ENCODE peak calls at places on chromosomes 7 and 10, in four cellular contexts. F, C, E and W are unnamed samples.

GRCh38 chr10:132541601-132542011 is 4.0 kb downstream of the INPP5A start:
- DNase-seq in E (no peak), F (no peak), C (no peak), W (no peak)

GRCh38 chr10:59709472-59710125 is at the start of gene SLC16A9:
- DNase-seq in C (peak), E (peak), F (peak), W (no peak)

GRCh38 chr7:127847641-127848040 is 183.6 kb downstream of the LRRC4 start:
- DNase-seq in E (no peak), F (no peak), C (no peak), W (no peak)

GRCh38 chr10:102233997-102234396 is 7.3 kb downstream of the PITX3 start:
- DNase-seq in E (no peak), F (no peak), C (no peak), W (no peak)

GRCh38 chr10:27527597-27528295 is 23.6 kb downstream of the RAB18 start:
- DNase-seq in E (no peak), C (no peak), F (no peak), W (no peak)

GRCh38 chr7:144134116-144134515 is 11.1 kb downstream of the OR2A14 start:
- DNase-seq in C (no peak), F (no peak), E (no peak), W (no peak)

GRCh38 chr7:123916240-123916724 is 8.8 kb upstream of the SPAM1 start:
- DNase-seq in C (no peak), E (no peak), F (peak), W (peak)

GRCh38 chr7:132317856-132318255 is 258.4 kb downstream of the PLXNA4 start:
- DNase-seq in F (no peak), E (no peak), C (no peak), W (no peak)

GRCh38 chr10:19638173-19638872 is 177.9 kb upstream of the PLXDC2 start:
- DNase-seq in E (no peak), F (peak), C (no peak), W (no peak)

GRCh38 chr7:149706398-149706797 is 67.0 kb downstream of the ZNF467 start:
- DNase-seq in C (no peak), F (no peak), E (no peak), W (no peak)

GRCh38 chr10:125155101-125155500 is 5.3 kb downstream of the CTBP2 start:
- DNase-seq in E (no peak), F (no peak), C (no peak), W (no peak)

GRCh38 chr10:125155669-125156068 is 4.7 kb downstream of the CTBP2 start:
- DNase-seq in E (no peak), C (no peak), F (no peak), W (no peak)

GRCh38 chr10:125156196-125156595 is 4.2 kb downstream of the CTBP2 start:
- DNase-seq in C (no peak), F (no peak), E (no peak), W (no peak)

GRCh38 chr10:125157473-125157865 is 2.9 kb downstream of the CTBP2 start:
- DNase-seq in C (peak), E (no peak), F (no peak), W (no peak)

DNA sequence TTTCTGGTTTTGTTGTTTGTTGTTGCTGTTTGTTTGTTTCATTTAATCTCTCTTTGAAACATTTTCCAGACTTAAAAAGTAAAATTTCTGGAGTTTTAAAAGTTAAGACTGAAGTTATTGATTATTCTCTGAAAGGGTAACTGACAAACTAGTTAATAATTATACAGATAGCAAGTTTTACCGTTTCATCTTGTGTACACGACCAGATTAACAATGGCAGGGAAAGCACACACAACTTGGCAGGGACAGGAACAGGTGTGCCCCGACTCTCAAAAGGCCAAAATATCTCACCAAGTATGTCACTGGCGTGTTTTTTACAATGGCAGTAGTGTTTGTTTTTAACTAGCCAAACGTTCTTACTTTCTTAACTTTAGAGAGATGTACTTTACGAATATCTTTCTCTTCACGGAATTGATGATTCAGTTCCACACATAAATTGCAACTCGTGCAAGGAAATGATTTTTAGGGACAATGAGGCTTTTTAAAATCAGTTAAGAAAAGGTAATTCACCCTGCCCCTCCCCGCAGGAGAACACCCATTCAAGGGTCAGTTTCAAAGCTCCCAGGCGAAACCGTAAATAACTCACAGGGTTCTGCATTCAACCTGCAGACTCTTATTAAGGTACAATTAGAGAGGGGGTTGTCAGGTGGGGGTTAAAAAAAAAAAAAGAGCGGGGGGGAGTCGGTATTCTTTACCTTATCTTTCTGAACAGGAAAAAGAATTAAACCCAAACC is 3.5 kb downstream of the CTBP2 start:
- DNase-seq in F (no peak), C (peak), E (no peak), W (no peak)
- H3K4me3 ChIP-seq in F (no peak), C (peak), E (no peak), W (no peak)

GRCh38 chr10:114320249-114321116 is 81.4 kb downstream of the VWA2 start:
- DNase-seq in C (peak), E (no peak), F (no peak), W (no peak)
- TF ChIP-seq SUZ12 in C (no peak), E (no peak), F (no peak), W (no peak)

GRCh38 chr10:96606216-96606615 is 19.4 kb upstream of the TM9SF3 start:
- DNase-seq in C (no peak), E (no peak), F (no peak), W (no peak)
- H3K4me3 ChIP-seq in C (no peak), E (no peak), F (no peak), W (no peak)

GRCh38 chr7:38795596-38795995 is 113.4 kb downstream of the VPS41 start:
- DNase-seq in E (no peak), F (no peak), C (no peak), W (no peak)

GRCh38 chr7:38801786-38802185 is 107.2 kb downstream of the VPS41 start:
- DNase-seq in E (no peak), C (no peak), F (no peak), W (no peak)

GRCh38 chr7:38798552-38799267 is 110.3 kb downstream of the VPS41 start:
- DNase-seq in E (no peak), C (peak), F (no peak), W (peak)

GRCh38 chr7:38796636-38797501 is 112.1 kb downstream of the VPS41 start:
- DNase-seq in F (peak), E (peak), C (peak), W (peak)
- TF ChIP-seq SUZ12 in F (no peak), E (no peak), C (no peak), W (no peak)

GRCh38 chr7:100580466-100581283 is 5.3 kb downstream of the LRCH4 start:
- DNase-seq in E (no peak), C (no peak), F (no peak), W (no peak)

GRCh38 chr7:100584046-100584676 is 1.8 kb downstream of the LRCH4 start:
- DNase-seq in F (no peak), E (no peak), C (no peak), W (no peak)

GRCh38 chr7:100583132-100584045 is 2.5 kb downstream of the LRCH4 start:
- DNase-seq in C (no peak), E (peak), F (no peak), W (no peak)

GRCh38 chr7:100582041-100582579 is 3.8 kb downstream of the LRCH4 start:
- DNase-seq in E (no peak), C (no peak), F (no peak), W (no peak)

GRCh38 chr7:100582650-100583049 is 3.3 kb downstream of the LRCH4 start:
- DNase-seq in C (no peak), E (no peak), F (no peak), W (no peak)
- H3K4me3 ChIP-seq in C (no peak), E (peak), F (no peak), W (no peak)

GRCh38 chr7:46627038-46627315 is 705.9 kb upstream of the IGFBP3 start:
- DNase-seq in C (no peak), F (no peak), E (no peak), W (no peak)

GRCh38 chr7:46633200-46633599 is 712.1 kb upstream of the IGFBP3 start:
- DNase-seq in C (no peak), E (no peak), F (no peak), W (no peak)

GRCh38 chr7:46626261-46627037 is 705.4 kb upstream of the IGFBP3 start:
- DNase-seq in C (no peak), E (no peak), F (no peak), W (peak)

GRCh38 chr7:46628389-46628788 is 707.3 kb upstream of the IGFBP3 start:
- DNase-seq in F (no peak), E (no peak), C (no peak), W (no peak)

DNA sequence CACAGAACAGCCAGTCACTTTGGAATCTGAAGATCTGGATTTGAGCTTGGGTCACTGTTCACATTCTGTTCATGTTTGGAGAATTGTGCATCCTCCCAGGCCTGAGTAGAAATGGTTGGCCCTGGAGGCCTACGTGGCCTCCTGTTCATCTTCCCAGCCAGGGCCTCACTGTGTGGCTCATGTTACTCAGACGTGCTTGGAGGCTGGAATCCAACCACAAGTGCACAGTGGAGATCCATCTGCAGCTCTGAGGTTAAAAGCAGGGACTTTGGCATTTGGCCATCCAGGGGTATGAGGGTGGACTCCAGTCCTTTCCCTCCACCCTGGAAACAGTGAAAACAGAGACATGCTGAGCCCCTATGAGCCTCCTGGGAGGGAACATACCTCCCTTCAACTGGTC is 709.0 kb upstream of the IGFBP3 start:
- DNase-seq in F (no peak), E (no peak), C (no peak), W (no peak)
- TF ChIP-seq SUZ12 in F (no peak), E (no peak), C (no peak), W (no peak)

GRCh38 chr7:128939861-128940410 is 2.2 kb downstream of the IRF5 start:
- DNase-seq in C (no peak), E (no peak), F (no peak), W (no peak)
- H3K4me3 ChIP-seq in C (no peak), E (peak), F (peak), W (no peak)

GRCh38 chr10:88538038-88538437 is 45.1 kb downstream of the RNLS start:
- DNase-seq in F (no peak), E (no peak), C (no peak), W (no peak)
- TF ChIP-seq SUZ12 in F (no peak), E (no peak), C (no peak), W (no peak)

GRCh38 chr10:80472234-80473095 is 18.4 kb downstream of the TSPAN14 start:
- DNase-seq in E (peak), F (no peak), C (no peak), W (no peak)

GRCh38 chr10:80470266-80470665 is 16.2 kb downstream of the TSPAN14 start:
- DNase-seq in F (no peak), E (no peak), C (no peak), W (no peak)

GRCh38 chr10:80471009-80471408 is 16.9 kb downstream of the TSPAN14 start:
- DNase-seq in E (no peak), C (no peak), F (no peak), W (no peak)

GRCh38 chr10:80473096-80473657 is 19.1 kb downstream of the TSPAN14 start:
- DNase-seq in C (no peak), F (no peak), E (no peak), W (no peak)

GRCh38 chr10:80471715-80472233 is 17.7 kb downstream of the TSPAN14 start:
- DNase-seq in F (no peak), C (no peak), E (no peak), W (no peak)
- H3K4me3 ChIP-seq in F (no peak), C (no peak), E (no peak), W (no peak)